ENCODE peak calls at places on chromosome 1, in ten cellular contexts. One of them, this sample, is unnamed.

GRCh38 chr1:72341661-72342060 is 59.3 kb upstream of the NEGR1 start:
- DNase-seq in brain microvascular endothelial cell: no peak
- DNase-seq in adrenal gland: no peak
- DNase-seq in CD8-positive, alpha-beta memory T cell: no peak
- DNase-seq in ovary: no peak
- DNase-seq in A549: no peak
- DNase-seq in coronary artery: no peak
- DNase-seq in PC-3: no peak
- DNase-seq in pancreas: no peak
- DNase-seq in left ventricle myocardium inferior: no peak
- DNase-seq in this sample: no peak

GRCh38 chr1:234531181-234532132 is 52.5 kb upstream of the TARBP1 start:
- DNase-seq in brain microvascular endothelial cell: peak
- DNase-seq in adrenal gland: peak
- DNase-seq in CD8-positive, alpha-beta memory T cell: no peak
- DNase-seq in ovary: peak
- DNase-seq in A549: no peak
- DNase-seq in coronary artery: peak
- DNase-seq in PC-3: peak
- DNase-seq in pancreas: peak
- DNase-seq in left ventricle myocardium inferior: peak
- DNase-seq in this sample: no peak

GRCh38 chr1:54332781-54333585 is 73.2 kb downstream of the SSBP3 start:
- DNase-seq in brain microvascular endothelial cell: no peak
- DNase-seq in adrenal gland: peak
- DNase-seq in CD8-positive, alpha-beta memory T cell: no peak
- DNase-seq in ovary: peak
- DNase-seq in A549: no peak
- DNase-seq in coronary artery: no peak
- DNase-seq in PC-3: no peak
- DNase-seq in pancreas: no peak
- DNase-seq in left ventricle myocardium inferior: peak
- DNase-seq in this sample: no peak

GRCh38 chr1:31263408-31263807 is 23.7 kb upstream of the NKAIN1 start:
- DNase-seq in brain microvascular endothelial cell: no peak
- DNase-seq in adrenal gland: no peak
- DNase-seq in CD8-positive, alpha-beta memory T cell: no peak
- DNase-seq in ovary: no peak
- DNase-seq in A549: no peak
- DNase-seq in coronary artery: no peak
- DNase-seq in PC-3: no peak
- DNase-seq in pancreas: no peak
- DNase-seq in left ventricle myocardium inferior: no peak
- DNase-seq in this sample: no peak

GRCh38 chr1:20183876-20184275 is 2.0 kb upstream of the UBXN10 start:
- DNase-seq in brain microvascular endothelial cell: no peak
- DNase-seq in adrenal gland: peak
- DNase-seq in CD8-positive, alpha-beta memory T cell: no peak
- DNase-seq in ovary: no peak
- DNase-seq in A549: no peak
- DNase-seq in coronary artery: no peak
- DNase-seq in PC-3: no peak
- DNase-seq in pancreas: no peak
- DNase-seq in left ventricle myocardium inferior: no peak
- DNase-seq in this sample: no peak

GRCh38 chr1:94481473-94481933 is 60.1 kb downstream of the F3 start:
- DNase-seq in brain microvascular endothelial cell: peak
- DNase-seq in adrenal gland: peak
- DNase-seq in CD8-positive, alpha-beta memory T cell: peak
- DNase-seq in ovary: peak
- DNase-seq in A549: peak
- DNase-seq in coronary artery: no peak
- DNase-seq in PC-3: peak
- DNase-seq in pancreas: peak
- DNase-seq in left ventricle myocardium inferior: no peak
- DNase-seq in this sample: peak

GRCh38 chr1:115193429-115193828 is 104.1 kb upstream of the TSPAN2 start:
- DNase-seq in brain microvascular endothelial cell: no peak
- DNase-seq in adrenal gland: no peak
- DNase-seq in CD8-positive, alpha-beta memory T cell: no peak
- DNase-seq in ovary: no peak
- DNase-seq in A549: no peak
- DNase-seq in coronary artery: no peak
- DNase-seq in PC-3: no peak
- DNase-seq in pancreas: no peak
- DNase-seq in left ventricle myocardium inferior: no peak
- DNase-seq in this sample: no peak

GRCh38 chr1:201360901-201361651 is 16.4 kb downstream of the TNNT2 start:
- DNase-seq in brain microvascular endothelial cell: no peak
- DNase-seq in adrenal gland: no peak
- DNase-seq in CD8-positive, alpha-beta memory T cell: no peak
- DNase-seq in ovary: no peak
- DNase-seq in A549: no peak
- DNase-seq in coronary artery: no peak
- DNase-seq in PC-3: no peak
- DNase-seq in pancreas: no peak
- DNase-seq in left ventricle myocardium inferior: peak
- DNase-seq in this sample: no peak

GRCh38 chr1:99264201-99265021 is at the start of gene PLPPR4:
- DNase-seq in brain microvascular endothelial cell: peak
- DNase-seq in adrenal gland: peak
- DNase-seq in CD8-positive, alpha-beta memory T cell: no peak
- DNase-seq in ovary: no peak
- DNase-seq in A549: no peak
- DNase-seq in coronary artery: peak
- DNase-seq in PC-3: peak
- DNase-seq in pancreas: peak
- DNase-seq in left ventricle myocardium inferior: peak
- DNase-seq in this sample: peak

GRCh38 chr1:79633456-79633855 is 626.9 kb upstream of the ADGRL4 start:
- DNase-seq in brain microvascular endothelial cell: no peak
- DNase-seq in adrenal gland: no peak
- DNase-seq in CD8-positive, alpha-beta memory T cell: no peak
- DNase-seq in ovary: no peak
- DNase-seq in A549: no peak
- DNase-seq in coronary artery: no peak
- DNase-seq in PC-3: peak
- DNase-seq in pancreas: no peak
- DNase-seq in left ventricle myocardium inferior: no peak
- DNase-seq in this sample: no peak

GRCh38 chr1:1432951-1433803 is 2.3 kb upstream of the VWA1 start:
- DNase-seq in brain microvascular endothelial cell: no peak
- DNase-seq in adrenal gland: peak
- DNase-seq in CD8-positive, alpha-beta memory T cell: no peak
- DNase-seq in ovary: peak
- DNase-seq in A549: no peak
- DNase-seq in coronary artery: no peak
- DNase-seq in PC-3: peak
- DNase-seq in pancreas: peak
- DNase-seq in left ventricle myocardium inferior: peak
- DNase-seq in this sample: peak

DNA sequence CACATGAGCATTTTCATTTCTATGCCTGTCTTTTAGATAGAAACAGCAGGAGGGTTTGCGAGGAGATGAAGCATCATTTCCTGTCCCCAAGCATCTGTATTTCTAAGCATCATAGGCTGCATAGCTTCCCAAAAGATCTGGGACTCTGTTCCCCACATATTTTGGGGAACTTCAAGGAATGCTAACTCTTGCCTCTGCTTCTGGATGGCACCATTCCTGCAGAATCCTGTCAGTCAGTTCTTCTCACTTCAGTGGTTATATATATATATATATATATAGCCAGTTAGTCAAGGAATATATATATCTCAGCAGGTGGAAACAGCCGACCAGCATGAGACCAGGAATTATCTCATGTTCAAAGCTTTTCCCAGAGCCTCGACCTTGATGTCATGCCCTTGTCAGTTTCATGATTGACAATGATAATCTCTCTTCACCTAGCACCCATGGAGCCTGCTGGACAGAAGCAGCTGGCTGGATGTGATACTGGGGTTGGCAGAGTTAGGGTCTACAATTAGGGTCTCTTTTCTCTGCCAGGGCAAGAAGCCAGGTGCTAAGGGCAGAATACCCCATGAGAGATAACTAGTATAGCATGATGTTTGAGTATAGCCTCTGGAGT is 2.4 kb downstream of the PFKFB2 start:
- DNase-seq in brain microvascular endothelial cell: no peak
- DNase-seq in adrenal gland: no peak
- DNase-seq in CD8-positive, alpha-beta memory T cell: no peak
- DNase-seq in ovary: no peak
- DNase-seq in A549: no peak
- DNase-seq in coronary artery: no peak
- DNase-seq in PC-3: no peak
- DNase-seq in pancreas: no peak
- DNase-seq in left ventricle myocardium inferior: no peak
- DNase-seq in this sample: no peak
- H3K4me3 ChIP-seq in brain microvascular endothelial cell: no peak
- H3K4me3 ChIP-seq in adrenal gland: no peak
- H3K4me3 ChIP-seq in CD8-positive, alpha-beta memory T cell: no peak
- H3K4me3 ChIP-seq in ovary: no peak
- H3K4me3 ChIP-seq in A549: no peak
- H3K4me3 ChIP-seq in coronary artery: no peak
- H3K4me3 ChIP-seq in PC-3: no peak
- H3K4me3 ChIP-seq in pancreas: no peak
- H3K4me3 ChIP-seq in left ventricle myocardium inferior: peak
- H3K4me3 ChIP-seq in this sample: no peak

GRCh38 chr1:43683560-43683959 is 23.8 kb upstream of the ST3GAL3 start:
- DNase-seq in brain microvascular endothelial cell: no peak
- DNase-seq in adrenal gland: no peak
- DNase-seq in CD8-positive, alpha-beta memory T cell: no peak
- DNase-seq in ovary: no peak
- DNase-seq in A549: no peak
- DNase-seq in coronary artery: no peak
- DNase-seq in PC-3: no peak
- DNase-seq in pancreas: no peak
- DNase-seq in left ventricle myocardium inferior: no peak
- DNase-seq in this sample: no peak

GRCh38 chr1:43688594-43689000 is 18.7 kb upstream of the ST3GAL3 start:
- DNase-seq in brain microvascular endothelial cell: peak
- DNase-seq in adrenal gland: peak
- DNase-seq in CD8-positive, alpha-beta memory T cell: no peak
- DNase-seq in ovary: no peak
- DNase-seq in A549: no peak
- DNase-seq in coronary artery: no peak
- DNase-seq in PC-3: peak
- DNase-seq in pancreas: no peak
- DNase-seq in left ventricle myocardium inferior: no peak
- DNase-seq in this sample: no peak

GRCh38 chr1:43688109-43688387 is 19.3 kb upstream of the ST3GAL3 start:
- DNase-seq in brain microvascular endothelial cell: no peak
- DNase-seq in adrenal gland: no peak
- DNase-seq in CD8-positive, alpha-beta memory T cell: no peak
- DNase-seq in ovary: no peak
- DNase-seq in A549: no peak
- DNase-seq in coronary artery: no peak
- DNase-seq in PC-3: no peak
- DNase-seq in pancreas: no peak
- DNase-seq in left ventricle myocardium inferior: no peak
- DNase-seq in this sample: no peak

GRCh38 chr1:43691871-43692815 is 15.2 kb upstream of the ST3GAL3 start:
- DNase-seq in brain microvascular endothelial cell: no peak
- DNase-seq in adrenal gland: no peak
- DNase-seq in CD8-positive, alpha-beta memory T cell: no peak
- DNase-seq in ovary: no peak
- DNase-seq in A549: no peak
- DNase-seq in coronary artery: no peak
- DNase-seq in PC-3: no peak
- DNase-seq in pancreas: no peak
- DNase-seq in left ventricle myocardium inferior: no peak
- DNase-seq in this sample: no peak

GRCh38 chr1:43687301-43688108 is 19.8 kb upstream of the ST3GAL3 start:
- DNase-seq in brain microvascular endothelial cell: no peak
- DNase-seq in adrenal gland: no peak
- DNase-seq in CD8-positive, alpha-beta memory T cell: no peak
- DNase-seq in ovary: no peak
- DNase-seq in A549: no peak
- DNase-seq in coronary artery: no peak
- DNase-seq in PC-3: no peak
- DNase-seq in pancreas: no peak
- DNase-seq in left ventricle myocardium inferior: peak
- DNase-seq in this sample: no peak
- H3K27ac ChIP-seq in brain microvascular endothelial cell: no peak
- H3K27ac ChIP-seq in adrenal gland: no peak
- H3K27ac ChIP-seq in CD8-positive, alpha-beta memory T cell: no peak
- H3K27ac ChIP-seq in ovary: no peak
- H3K27ac ChIP-seq in A549: no peak
- H3K27ac ChIP-seq in coronary artery: no peak
- H3K27ac ChIP-seq in PC-3: no peak
- H3K27ac ChIP-seq in pancreas: no peak
- H3K27ac ChIP-seq in left ventricle myocardium inferior: no peak
- H3K27ac ChIP-seq in this sample: no peak

GRCh38 chr1:154258784-154259183 is 13.6 kb upstream of the HAX1 start:
- DNase-seq in brain microvascular endothelial cell: no peak
- DNase-seq in adrenal gland: no peak
- DNase-seq in CD8-positive, alpha-beta memory T cell: no peak
- DNase-seq in ovary: no peak
- DNase-seq in A549: no peak
- DNase-seq in coronary artery: no peak
- DNase-seq in PC-3: no peak
- DNase-seq in pancreas: no peak
- DNase-seq in left ventricle myocardium inferior: no peak
- DNase-seq in this sample: no peak
- H3K4me3 ChIP-seq in brain microvascular endothelial cell: no peak
- H3K4me3 ChIP-seq in adrenal gland: no peak
- H3K4me3 ChIP-seq in CD8-positive, alpha-beta memory T cell: no peak
- H3K4me3 ChIP-seq in ovary: no peak
- H3K4me3 ChIP-seq in A549: no peak
- H3K4me3 ChIP-seq in coronary artery: no peak
- H3K4me3 ChIP-seq in PC-3: no peak
- H3K4me3 ChIP-seq in pancreas: no peak
- H3K4me3 ChIP-seq in left ventricle myocardium inferior: no peak
- H3K4me3 ChIP-seq in this sample: no peak

DNA sequence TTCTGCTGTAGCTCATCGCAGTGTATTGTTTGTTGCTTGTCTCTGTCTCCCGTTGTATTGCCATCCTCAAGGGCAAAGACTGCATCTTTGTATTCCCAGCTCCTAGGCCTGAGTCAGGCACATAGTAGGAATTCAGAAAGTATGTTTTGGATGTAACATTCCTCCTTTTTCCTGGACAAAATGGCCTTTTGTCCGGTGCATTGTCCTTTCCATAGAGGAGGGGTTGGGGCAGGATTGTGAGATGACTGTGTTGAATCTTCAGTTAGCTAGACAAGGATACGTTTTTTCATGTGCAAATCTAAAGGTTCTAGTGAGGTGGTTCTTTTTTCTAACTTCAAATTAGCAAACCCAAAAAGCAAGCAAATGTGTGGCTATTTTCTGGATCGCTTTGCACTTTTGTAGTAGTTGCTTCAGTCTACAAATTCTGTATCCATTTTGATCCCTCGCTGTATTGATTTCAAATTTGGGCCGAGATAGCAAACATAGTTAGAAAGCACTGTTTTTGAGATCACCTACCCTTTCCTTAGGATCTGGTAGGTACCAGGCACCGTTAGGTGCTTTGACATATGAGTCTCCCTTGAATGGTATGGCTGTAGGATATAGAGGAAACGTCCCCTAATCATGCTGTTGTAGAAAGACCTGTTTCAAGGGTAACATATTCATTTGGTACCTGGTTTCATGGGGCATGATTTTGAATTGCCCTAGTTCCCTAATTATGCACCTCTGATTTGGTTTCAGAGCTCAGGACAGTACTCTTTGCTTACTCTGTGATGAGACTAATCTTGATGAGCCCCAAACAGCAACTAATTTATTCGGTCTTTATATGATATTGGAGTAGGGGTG is 1.2 kb downstream of the PPP1R8 start:
- DNase-seq in brain microvascular endothelial cell: no peak
- DNase-seq in adrenal gland: no peak
- DNase-seq in CD8-positive, alpha-beta memory T cell: no peak
- DNase-seq in ovary: no peak
- DNase-seq in A549: no peak
- DNase-seq in coronary artery: no peak
- DNase-seq in PC-3: no peak
- DNase-seq in pancreas: no peak
- DNase-seq in left ventricle myocardium inferior: no peak
- DNase-seq in this sample: no peak
- H3K27ac ChIP-seq in brain microvascular endothelial cell: peak
- H3K27ac ChIP-seq in adrenal gland: no peak
- H3K27ac ChIP-seq in CD8-positive, alpha-beta memory T cell: peak
- H3K27ac ChIP-seq in ovary: no peak
- H3K27ac ChIP-seq in A549: peak
- H3K27ac ChIP-seq in coronary artery: no peak
- H3K27ac ChIP-seq in PC-3: no peak
- H3K27ac ChIP-seq in pancreas: no peak
- H3K27ac ChIP-seq in left ventricle myocardium inferior: no peak
- H3K27ac ChIP-seq in this sample: peak

This sample was measured in SJSA1.